ENCODE peak calls at places on chromosomes 11 and 22, in seven cellular contexts. E, C, K, Y, H, W and J are unnamed samples.

GRCh38 chr11:35304393-35304790 is 115.0 kb downstream of the SLC1A2 start:
- DNase-seq in W (peak; percentile 24), C (no peak), E (peak; percentile 72), Y (no peak), K (no peak), H (no peak), J (no peak)

GRCh38 chr11:105092255-105093239 is 47.0 kb downstream of the CARD18 start:
- DNase-seq in K (no peak), Y (no peak), H (no peak), W (no peak), C (no peak), E (no peak), J (no peak)

GRCh38 chr11:105192115-105192514 is 52.5 kb upstream of the CARD18 start:
- DNase-seq in H (no peak), Y (no peak), C (no peak), W (no peak), K (no peak), E (no peak), J (no peak)

GRCh38 chr22:26568207-26568706 is 21.7 kb downstream of the TPST2 start:
- DNase-seq in H (no peak), E (peak; percentile 26), K (no peak), W (no peak), C (peak; percentile 49), Y (no peak), J (no peak)

GRCh38 chr11:96221244-96222070 is 121.5 kb downstream of the MAML2 start:
- DNase-seq in W (no peak), K (no peak), H (no peak), Y (no peak), C (no peak), E (no peak), J (no peak)

GRCh38 chr11:126440792-126441514 is 85.5 kb downstream of the ST3GAL4 start:
- DNase-seq in H (peak; percentile 83), K (peak; percentile 53), W (peak; percentile 79), C (peak; percentile 80), E (peak; percentile 66), Y (peak; percentile 91), J (peak; percentile 86)

GRCh38 chr11:97610000-97610399 is 1220.2 kb downstream of the JRKL start:
- DNase-seq in W (no peak), C (no peak), E (peak; percentile 22), Y (no peak), H (no peak), K (no peak), J (no peak)

GRCh38 chr11:127993788-127994187 is 593.6 kb downstream of the ETS1 start:
- DNase-seq in C (no peak), H (no peak), K (no peak), W (peak; percentile 1), Y (no peak), E (no peak), J (no peak)

GRCh38 chr11:7592706-7593105 is 78.9 kb downstream of the PPFIBP2 start:
- DNase-seq in C (no peak), W (no peak), E (peak; percentile 59), K (no peak), Y (no peak), H (peak; percentile 33), J (peak; percentile 73)

GRCh38 chr11:4393209-4394196 is at the start of gene TRIM21:
- DNase-seq in K (peak; percentile 86), E (peak; percentile 83), C (peak; percentile 62), H (peak; percentile 86), W (peak; percentile 80), Y (peak; percentile 90), J (peak; percentile 86)

GRCh38 chr11:62398011-62398994 is 20.5 kb upstream of the SCGB1A1 start:
- DNase-seq in H (peak; percentile 37), K (no peak), W (peak; percentile 53), Y (no peak), C (no peak), E (peak; percentile 43), J (no peak)

GRCh38 chr22:32791056-32791455 is 10.4 kb upstream of the TIMP3 start:
- DNase-seq in W (no peak), H (no peak), K (no peak), C (no peak), E (no peak), Y (no peak), J (no peak)

GRCh38 chr11:46485852-46486443 is 94.4 kb upstream of the CHRM4 start:
- DNase-seq in H (no peak), E (no peak), C (no peak), W (no peak), Y (no peak), K (no peak), J (no peak)

GRCh38 chr11:118645066-118645715 is 34.3 kb downstream of the TREH start:
- DNase-seq in Y (peak; percentile 68), H (no peak), K (no peak), C (no peak), W (no peak), E (no peak), J (no peak)

GRCh38 chr11:112339566-112339965 is 78.9 kb upstream of the PLET1 start:
- DNase-seq in K (no peak), W (no peak), E (no peak), Y (no peak), C (no peak), H (no peak), J (peak; percentile 18)

GRCh38 chr11:43905788-43906187 is 25.2 kb downstream of the ALKBH3 start:
- DNase-seq in E (peak; percentile 39), C (no peak), Y (no peak), W (no peak), K (no peak), H (no peak), J (no peak)

GRCh38 chr22:38925571-38926041 is 31.8 kb upstream of the APOBEC3A start:
- DNase-seq in C (no peak), Y (no peak), H (no peak), K (no peak), W (no peak), E (peak; percentile 3), J (no peak)

GRCh38 chr22:38921126-38921525 is 36.3 kb upstream of the APOBEC3A start:
- DNase-seq in W (no peak), H (no peak), Y (no peak), K (no peak), E (no peak), C (no peak), J (no peak)

GRCh38 chr22:38924197-38924952 is 33.0 kb upstream of the APOBEC3A start:
- DNase-seq in W (peak; percentile 26), C (no peak), E (peak; percentile 96), Y (no peak), K (no peak), H (peak; percentile 67), J (peak; percentile 87)

GRCh38 chr22:38921801-38922200 is 35.6 kb upstream of the APOBEC3A start:
- DNase-seq in W (no peak), E (no peak), Y (no peak), C (no peak), K (no peak), H (no peak), J (no peak)

DNA sequence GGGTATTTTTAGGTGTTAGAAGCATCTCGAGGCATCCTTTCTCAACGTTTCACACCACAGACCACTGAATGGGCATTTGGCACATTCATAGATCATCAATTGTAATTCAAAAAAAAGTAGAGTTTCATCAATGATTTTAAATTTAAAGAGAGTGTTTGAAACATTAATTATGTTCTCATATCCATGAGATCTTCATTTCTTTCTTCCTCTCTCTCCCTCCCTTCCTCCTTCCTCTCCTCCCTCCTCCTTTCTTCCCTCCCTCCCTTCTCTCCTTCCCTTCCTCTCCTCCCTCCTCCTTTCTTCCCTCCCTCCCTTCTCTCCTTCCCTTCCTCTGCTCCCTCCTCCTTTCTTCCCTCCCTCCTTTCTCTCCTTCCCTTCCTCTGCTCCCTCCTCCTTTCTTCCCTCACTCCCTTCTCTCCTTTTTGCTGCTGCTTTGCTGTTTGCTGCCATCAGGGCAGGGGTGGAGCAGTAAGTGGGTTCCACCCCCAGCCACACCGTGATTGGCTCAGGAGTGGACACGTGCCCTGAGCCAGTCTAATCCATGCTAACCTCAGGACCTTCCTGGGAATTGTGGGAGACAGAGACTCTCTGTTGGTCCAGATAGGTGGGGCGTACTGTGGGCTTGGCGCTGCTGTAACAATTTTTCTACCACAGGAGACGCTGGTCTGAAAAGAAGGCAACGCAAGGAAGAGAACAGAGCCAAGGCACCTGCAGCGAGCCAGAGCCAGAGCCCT is 33.8 kb upstream of the APOBEC3A start:
- DNase-seq in Y (no peak), H (peak; percentile 67), E (peak; percentile 91), K (no peak), C (no peak), W (peak; percentile 86), J (peak; percentile 89)
- H3K4me3 ChIP-seq in Y (no peak overlapping the region), H (peak overlapping the region; percentile 29), E (peak overlapping the region; percentile 55), K (no peak overlapping the region), C (no peak overlapping the region), W (peak overlapping the region; percentile 35), J (no peak overlapping the region)

DNA sequence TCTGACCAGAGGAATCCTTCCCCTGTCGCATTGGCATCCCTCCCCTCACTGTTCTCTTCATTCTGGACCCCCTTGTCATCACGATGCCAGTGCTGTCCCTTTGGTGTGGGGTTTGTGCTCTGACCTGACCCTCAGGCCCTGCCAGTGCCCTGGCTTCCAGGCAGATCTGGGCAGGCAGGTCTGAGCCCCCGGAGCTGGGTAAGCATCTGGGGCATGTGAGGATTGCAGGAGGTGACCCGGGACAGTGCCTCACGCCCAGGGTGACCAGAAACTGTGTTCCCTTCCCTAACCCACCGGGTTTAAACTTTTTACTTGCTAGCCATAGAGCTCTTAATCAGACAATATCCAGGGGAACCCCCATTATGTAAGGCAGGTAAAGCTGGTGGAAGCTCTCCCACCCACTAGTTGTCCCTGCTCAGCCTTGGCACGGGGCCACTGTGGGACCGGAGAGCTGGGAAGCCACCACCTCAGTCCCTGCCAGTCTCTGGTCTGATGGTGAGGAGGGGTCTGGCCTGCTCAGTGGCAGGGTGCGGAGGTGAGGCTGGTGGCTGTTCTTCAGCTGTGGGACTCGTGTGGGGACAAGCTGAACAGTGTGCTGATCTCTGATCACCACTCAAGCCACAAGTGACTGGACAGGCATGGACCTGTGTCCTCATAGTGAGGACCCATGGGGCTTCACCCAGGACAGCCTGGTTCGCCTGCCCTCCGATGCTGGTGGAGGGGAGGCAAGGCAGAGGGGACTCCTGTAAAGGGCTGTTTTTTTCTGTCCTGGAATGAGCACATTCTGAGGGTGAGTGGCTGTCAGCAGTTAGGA is 38.0 kb downstream of the BCR start:
- DNase-seq in H (no peak), C (no peak), Y (no peak), W (no peak), E (no peak), K (no peak), J (no peak)
- H3K27ac ChIP-seq in H (peak overlapping the region; percentile 61), C (peak overlapping the region; percentile 4), Y (peak overlapping the region; percentile 81), W (no peak overlapping the region), E (peak overlapping the region; percentile 26), K (peak overlapping the region; percentile 64), J (peak overlapping the region; percentile 23)

DNA sequence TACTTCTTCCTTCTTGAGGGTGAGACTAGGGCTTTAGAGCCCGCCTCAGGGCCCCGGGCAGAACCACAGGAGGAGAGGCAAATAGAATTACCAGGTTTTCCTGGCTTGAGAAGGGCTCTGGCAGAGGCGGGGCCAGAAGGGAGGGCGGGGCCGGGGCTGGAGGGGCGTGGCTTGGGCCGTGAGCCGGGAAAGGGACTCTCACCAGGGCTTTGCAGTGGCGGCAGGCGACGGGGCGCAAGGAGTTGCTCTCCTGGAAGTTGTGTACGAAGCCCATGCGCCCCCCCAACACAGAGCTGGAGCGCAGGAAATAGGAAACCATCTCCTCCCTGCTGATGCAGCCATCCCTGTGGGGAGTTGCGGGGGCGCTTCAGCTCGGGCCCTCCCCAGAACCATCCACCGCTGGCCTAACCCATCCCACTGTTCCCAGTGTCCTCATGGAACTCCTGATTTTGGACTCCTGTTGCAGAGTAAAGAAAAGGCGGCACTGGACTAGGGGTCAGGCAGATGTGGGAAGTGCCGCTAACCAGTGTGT is 6.9 kb upstream of the NRXN2 start:
- DNase-seq in W (no peak), Y (peak; percentile 85), C (no peak), E (no peak), H (no peak), K (no peak), J (no peak)
- H3K4me3 ChIP-seq in W (no peak overlapping the region), Y (no peak overlapping the region), C (no peak overlapping the region), E (no peak overlapping the region), H (no peak overlapping the region), K (no peak overlapping the region), J (no peak overlapping the region)

GRCh38 chr11:101582242-101583052 is 1.4 kb downstream of the TRPC6 start:
- DNase-seq in H (no peak), K (no peak), E (peak; percentile 15), C (no peak), W (peak; percentile 14), Y (peak; percentile 61), J (no peak)
- H3K27ac ChIP-seq in H (no peak overlapping the region), K (no peak overlapping the region), E (peak overlapping the region; percentile 55), C (no peak overlapping the region), W (peak overlapping the region; percentile 50), Y (no peak overlapping the region), J (no peak overlapping the region)